ENCODE peak calls at places on chromosomes 16 and 17, in six cellular contexts. T is GM23248, W is heart right ventricle, M is thoracic aorta, Y is left ventricle myocardium inferior, P is cardiac muscle cell. S is an unnamed sample. For H3K36me3, the result is how much of the 10 kb centered on the place peaks cover.

GRCh38 chr17:80882323-80882722 is 109.3 kb upstream of the CHMP6 start:
- DNase-seq in M (no peak), P (no peak), W (no peak), T (no peak), Y (peak), S (no peak)

GRCh38 chr16:13568803-13569202 is 351.2 kb upstream of the ERCC4 start:
- DNase-seq in M (no peak), Y (no peak), P (no peak), W (no peak), T (no peak), S (no peak)

GRCh38 chr16:1786242-1787055 is 3.7 kb downstream of the NUBP2 start:
- DNase-seq in Y (peak), W (no peak), M (no peak), P (no peak), T (no peak), S (no peak)

GRCh38 chr17:57115916-57116315 is 30.9 kb downstream of the AKAP1 start:
- DNase-seq in T (no peak), W (no peak), P (no peak), M (no peak), Y (no peak), S (no peak)

GRCh38 chr16:88879788-88880055 is 13.3 kb upstream of the PABPN1L start:
- DNase-seq in T (no peak), P (no peak), Y (no peak), M (no peak), W (no peak), S (no peak)

GRCh38 chr17:48500435-48501426 is 30.1 kb downstream of the HOXB1 start:
- DNase-seq in T (peak), P (peak), Y (no peak), M (no peak), W (no peak), S (no peak)

GRCh38 chr17:44326867-44327444 is 2.3 kb upstream of the SLC25A39 start:
- DNase-seq in T (peak), M (peak), Y (peak), W (peak), P (peak), S (peak)

GRCh38 chr16:27364493-27365141 is 37.4 kb upstream of the IL21R start:
- DNase-seq in W (no peak), M (no peak), T (no peak), P (no peak), Y (no peak), S (no peak)

GRCh38 chr16:85430523-85431381 is 182.4 kb upstream of the GSE1 start:
- DNase-seq in T (no peak), W (no peak), Y (no peak), M (no peak), P (peak), S (peak)

GRCh38 chr16:4415538-4416199 is 727 bp downstream of the CORO7 start:
- DNase-seq in Y (peak), W (no peak), T (peak), P (peak), M (no peak), S (peak)

GRCh38 chr17:77830816-77831490 is 127.5 kb upstream of the TNRC6C start:
- DNase-seq in Y (no peak), M (no peak), P (no peak), T (no peak), W (no peak), S (no peak)
- H3K27ac ChIP-seq in Y (peak), M (peak), P (no peak), T (peak), W (peak), S (no peak)

GRCh38 chr16:30747799-30748633 is at the start of gene PHKG2:
- DNase-seq in W (peak), P (peak), Y (peak), M (peak), T (peak), S (peak)
- H3K36me3 ChIP-seq in W (under half), P (under half), Y (under half), M (under half), T (under half), S (under half)

DNA sequence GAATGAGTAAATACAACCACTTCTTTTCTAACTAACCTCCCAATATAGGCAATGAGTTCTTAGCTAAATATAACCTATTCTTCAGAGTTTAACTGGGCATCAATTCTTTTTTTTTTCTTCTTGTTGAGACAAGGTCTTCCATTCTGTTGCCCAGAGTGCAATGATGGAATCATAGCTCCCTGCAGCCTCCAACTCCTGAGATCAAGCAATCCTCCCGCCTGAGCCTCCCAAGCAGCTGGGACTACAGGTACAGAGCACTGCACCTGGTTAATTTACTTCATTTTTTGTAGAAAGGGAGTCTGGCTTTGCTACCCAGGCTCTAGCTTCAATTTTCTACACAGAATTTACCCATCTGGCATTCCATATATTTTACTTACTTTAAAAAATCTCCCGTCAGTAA is 1.1 kb downstream of the METTL16 start:
- DNase-seq in Y (no peak), M (no peak), T (no peak), P (no peak), W (no peak), S (no peak)
- H3K27ac ChIP-seq in Y (peak), M (peak), T (peak), P (peak), W (peak), S (peak)

GRCh38 chr17:41972571-41973411 is 6.2 kb downstream of the CNP start:
- DNase-seq in T (no peak), P (no peak), W (peak), M (no peak), Y (peak), S (peak)

GRCh38 chr17:41973457-41973856 is 6.9 kb downstream of the CNP start:
- DNase-seq in W (no peak), T (no peak), Y (no peak), P (no peak), M (no peak), S (no peak)

GRCh38 chr17:41974031-41974430 is 7.4 kb downstream of the CNP start:
- DNase-seq in M (no peak), P (no peak), T (no peak), W (no peak), Y (no peak), S (no peak)

GRCh38 chr17:41970901-41971331 is 4.3 kb downstream of the CNP start:
- DNase-seq in P (no peak), T (no peak), M (no peak), Y (no peak), W (no peak), S (no peak)

GRCh38 chr17:41971721-41972523 is 5.3 kb downstream of the CNP start:
- DNase-seq in W (no peak), M (no peak), P (no peak), T (no peak), Y (no peak), S (no peak)
- H3K36me3 ChIP-seq in W (under half), M (under half), P (under half), T (under half), Y (half or more), S (half or more)

DNA sequence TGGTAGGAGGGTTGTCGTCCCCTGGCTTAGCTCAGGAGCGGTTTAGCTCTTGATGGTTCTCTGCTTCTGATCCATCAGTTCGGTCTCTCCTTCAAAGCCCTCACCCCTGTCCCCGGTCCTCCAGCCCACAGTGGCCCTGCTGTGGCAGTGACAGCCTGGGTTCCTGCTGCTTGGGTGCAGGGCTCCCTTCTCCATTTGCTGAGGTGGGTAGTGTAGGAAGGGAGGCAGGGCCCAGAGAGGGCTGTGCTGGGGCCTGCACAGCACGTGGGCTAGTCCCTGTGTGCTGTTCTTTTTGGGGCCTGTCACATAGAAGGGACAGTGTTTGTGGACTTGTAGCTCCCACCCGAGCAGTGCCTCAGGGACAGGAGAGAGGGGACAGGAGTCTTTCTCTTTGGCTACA is 18.3 kb downstream of the TMEM94 start:
- DNase-seq in M (no peak), P (no peak), T (no peak), Y (no peak), W (no peak), S (no peak)
- H3K27ac ChIP-seq in M (peak), P (peak), T (no peak), Y (peak), W (peak), S (no peak)

S was measured in DND-41.